ENCODE peak calls at places on chromosomes 16 and 17, in five cellular contexts. T is heart right ventricle; Z is Caco-2; W is CD4-positive, alpha-beta T cell; Q is lower leg skin. E is an unnamed sample.

GRCh38 chr16:24689128-24689527 is 40.3 kb upstream of the TNRC6A start:
- DNase-seq in W (no peak), T (no peak), Z (no peak), Q (no peak), E (no peak)

GRCh38 chr16:72291531-72291981 is 119.6 kb upstream of the PMFBP1 start:
- DNase-seq in Q (no peak), T (no peak), Z (no peak), W (no peak), E (no peak)

GRCh38 chr17:60356947-60357346 is 35.0 kb downstream of the USP32 start:
- DNase-seq in Q (no peak), Z (no peak), W (no peak), T (no peak), E (no peak)

GRCh38 chr17:45229681-45230409 is 8.2 kb downstream of the FMNL1 start:
- DNase-seq in Z (no peak), T (peak), W (no peak), Q (peak), E (no peak)

GRCh38 chr17:77654861-77655260 is 303.6 kb upstream of the TNRC6C start:
- DNase-seq in W (no peak), T (no peak), Q (no peak), Z (no peak), E (no peak)

GRCh38 chr16:56583351-56583910 is 5.9 kb upstream of the MT3 start:
- DNase-seq in Q (peak), W (no peak), T (no peak), Z (no peak), E (no peak)

GRCh38 chr17:45364531-45365390 is 47.9 kb upstream of the MAP3K14 start:
- DNase-seq in W (no peak), Z (no peak), Q (peak), T (peak), E (no peak)

GRCh38 chr17:56031636-56032035 is 121.6 kb upstream of the ANKFN1 start:
- DNase-seq in Z (no peak), Q (no peak), T (no peak), W (no peak), E (no peak)

GRCh38 chr17:16100737-16101400 is 101.2 kb downstream of the TTC19 start:
- DNase-seq in Z (no peak), W (no peak), Q (no peak), T (no peak), E (no peak)

GRCh38 chr16:3187798-3188674 is at the start of gene OR1F1:
- DNase-seq in W (no peak), Z (no peak), T (no peak), Q (no peak), E (no peak)

GRCh38 chr16:70018254-70018653 is 67.1 kb downstream of the CLEC18A start:
- DNase-seq in W (peak), Q (no peak), Z (peak), T (no peak), E (no peak)

DNA sequence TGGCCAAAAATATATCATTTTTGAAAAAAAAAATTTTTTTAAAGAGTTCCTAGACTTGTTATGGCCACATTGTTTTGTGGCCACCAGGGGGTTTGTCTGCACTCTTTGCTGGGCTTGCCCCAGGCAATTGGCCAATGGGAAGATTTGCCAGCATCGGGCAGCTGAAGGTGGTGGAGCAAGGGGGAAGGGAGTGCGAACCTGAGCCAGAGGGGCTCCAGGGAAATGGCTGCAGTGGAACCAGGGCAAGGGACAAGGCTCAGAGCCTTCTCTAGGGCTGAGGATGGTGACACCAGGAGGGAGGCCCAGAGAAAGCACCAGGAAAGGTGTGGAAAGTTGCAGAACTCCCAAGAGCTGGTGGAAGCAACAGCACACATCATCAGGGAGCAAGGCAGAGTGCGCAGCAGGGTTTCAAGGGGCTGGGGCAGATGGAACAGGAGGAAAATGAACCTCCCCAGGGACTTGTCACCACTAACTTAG is 15.5 kb upstream of the CMIP start:
- DNase-seq in W (no peak), Z (peak), Q (no peak), T (no peak), E (peak)
- TF ChIP-seq CTCF in W (peak), Z (peak), Q (no peak), T (peak), E (peak)

GRCh38 chr16:89295071-89295900 is 77.8 kb downstream of the ZNF778 start:
- DNase-seq in W (no peak), Q (no peak), Z (no peak), T (no peak), E (peak)

GRCh38 chr16:89294486-89294885 is 77.0 kb downstream of the ZNF778 start:
- DNase-seq in T (no peak), Z (no peak), W (no peak), Q (no peak), E (peak)

GRCh38 chr16:89291776-89292175 is 74.3 kb downstream of the ZNF778 start:
- DNase-seq in W (no peak), Z (no peak), T (no peak), Q (no peak), E (peak)

GRCh38 chr16:89292443-89293078 is 75.1 kb downstream of the ZNF778 start:
- DNase-seq in Q (no peak), Z (no peak), T (no peak), W (no peak), E (peak)

GRCh38 chr16:89293276-89294143 is 76.0 kb downstream of the ZNF778 start:
- DNase-seq in W (no peak), Z (no peak), Q (no peak), T (no peak), E (peak)
- TF ChIP-seq CTCF in W (no peak), Z (no peak), Q (no peak), T (no peak), E (no peak)

GRCh38 chr16:49632111-49632797 is 223.7 kb downstream of the ZNF423 start:
- DNase-seq in Z (peak), W (no peak), Q (no peak), T (no peak), E (no peak)

GRCh38 chr16:49635009-49635350 is 220.9 kb downstream of the ZNF423 start:
- DNase-seq in W (no peak), Q (no peak), T (no peak), Z (no peak), E (no peak)

GRCh38 chr16:49632798-49633189 is 223.1 kb downstream of the ZNF423 start:
- DNase-seq in T (no peak), W (no peak), Q (peak), Z (peak), E (no peak)

GRCh38 chr16:49635591-49636581 is 220.0 kb downstream of the ZNF423 start:
- DNase-seq in Q (peak), W (no peak), T (no peak), Z (peak), E (no peak)

GRCh38 chr16:49634235-49635008 is 221.5 kb downstream of the ZNF423 start:
- DNase-seq in Q (peak), T (no peak), Z (peak), W (no peak), E (no peak)
- TF ChIP-seq CTCF in Q (no peak), T (no peak), Z (no peak), W (no peak), E (no peak)

DNA sequence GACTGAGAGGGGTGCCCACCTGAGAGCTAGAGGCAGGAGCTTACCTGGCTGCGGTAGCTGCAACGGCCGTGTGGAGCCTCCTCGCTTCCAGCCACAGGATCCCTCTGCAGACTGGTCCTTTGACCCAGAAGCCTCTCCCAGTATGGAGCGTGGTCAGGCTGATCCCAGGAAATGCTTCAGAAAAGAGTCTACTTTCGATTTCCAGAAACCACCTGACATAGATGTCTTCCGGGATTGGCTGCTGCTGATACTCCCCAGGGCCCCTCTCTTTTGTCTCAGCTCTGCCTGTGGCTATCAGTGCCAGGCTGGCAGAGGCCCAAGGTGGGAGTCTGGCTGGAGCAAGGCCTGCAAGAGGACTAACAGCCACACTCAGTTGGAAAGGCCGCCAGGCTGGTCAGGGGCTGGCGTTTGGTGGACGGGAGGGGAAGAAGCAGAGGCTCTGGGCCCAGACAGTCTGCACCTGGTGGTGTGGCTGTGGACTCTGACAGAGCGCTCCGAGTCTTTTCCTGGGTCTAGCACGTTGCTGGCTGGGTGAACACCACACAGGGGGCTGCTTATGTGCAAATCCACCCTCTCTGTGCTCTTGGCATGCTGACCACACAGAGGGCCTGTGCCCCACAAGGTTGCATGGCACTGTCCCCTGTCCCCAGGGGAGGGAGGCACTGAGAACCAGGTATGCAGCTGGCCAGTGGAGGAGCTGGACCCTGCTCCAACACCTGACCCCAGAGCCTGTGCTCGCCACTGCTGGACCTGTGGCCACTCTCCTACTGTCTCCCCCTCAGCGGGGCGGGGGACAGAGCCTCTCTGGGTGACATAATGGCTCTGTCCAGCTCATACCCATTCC is at the start of gene LGALS3BP:
- DNase-seq in W (peak), T (peak), Q (no peak), Z (peak), E (peak)
- TF ChIP-seq CTCF in W (no peak), T (no peak), Q (no peak), Z (no peak), E (no peak)

E was measured in kidney.